ENCODE peak calls at places on chromosome X, in five cellular contexts. E, T, C, A and I are unnamed samples.

GRCh38 chrX:39759526-39760224 is 338.1 kb downstream of the BCOR start:
- DNase-seq in E (peak; percentile 43), T (peak; percentile 43), A (peak; percentile 84), C (no peak), I (peak; percentile 67)

GRCh38 chrX:107710617-107711391 is 64.8 kb downstream of the TSC22D3 start:
- DNase-seq in C (peak; percentile 13), T (peak; percentile 90), A (peak; percentile 85), E (no peak), I (peak; percentile 97)

GRCh38 chrX:10356979-10357378 is 200.2 kb downstream of the CLCN4 start:
- DNase-seq in C (no peak), E (no peak), A (no peak), T (no peak), I (no peak)

GRCh38 chrX:105553118-105553517 is 269.2 kb upstream of the NRK start:
- DNase-seq in A (no peak), E (no peak), T (no peak), C (no peak), I (no peak)

GRCh38 chrX:153463031-153463430 is 7.3 kb downstream of the HAUS7 start:
- DNase-seq in A (no peak), T (no peak), E (no peak), C (no peak), I (no peak)

GRCh38 chrX:117851025-117851424 is 265.6 kb downstream of the KLHL13 start:
- DNase-seq in A (no peak), T (no peak), E (no peak), C (no peak), I (no peak)

GRCh38 chrX:40544343-40545250 is 36.2 kb upstream of the ATP6AP2 start:
- DNase-seq in C (no peak), E (no peak), A (no peak), T (peak; percentile 11), I (peak; percentile 8)

GRCh38 chrX:29690061-29690460 is 525.3 kb upstream of the MAGEB2 start:
- DNase-seq in E (no peak), A (no peak), T (no peak), C (no peak), I (peak; percentile 72)

GRCh38 chrX:136694491-136695087 is 46.6 kb downstream of the CD40LG start:
- DNase-seq in A (no peak), T (peak; percentile 20), E (peak; percentile 55), C (no peak), I (peak; percentile 80)

GRCh38 chrX:34654939-34655338 is 2.1 kb downstream of the TMEM47 start:
- DNase-seq in A (no peak), C (no peak), T (no peak), E (peak; percentile 5), I (peak; percentile 4)

GRCh38 chrX:148135738-148136137 is 154.6 kb downstream of the FMR1NB start:
- DNase-seq in E (no peak), A (no peak), T (peak; percentile 64), C (no peak), I (peak; percentile 29)

GRCh38 chrX:39174761-39175417 is 373.6 kb downstream of the MID1IP1 start:
- DNase-seq in E (no peak), A (no peak), T (no peak), C (no peak), I (no peak)

GRCh38 chrX:155880586-155881157 is 473 bp upstream of the VAMP7 start:
- DNase-seq in A (no peak), T (no peak), E (peak; percentile 1), C (no peak), I (no peak)

GRCh38 chrX:18026171-18026570 is 165.1 kb upstream of the RAI2 start:
- DNase-seq in A (no peak), E (peak; percentile 22), T (no peak), C (no peak), I (no peak)

GRCh38 chrX:119784747-119785446 is 6.5 kb downstream of the RPL39 start:
- DNase-seq in E (no peak), A (no peak), T (no peak), C (no peak), I (peak; percentile 44)

GRCh38 chrX:7941390-7942042 is 14.3 kb upstream of the PNPLA4 start:
- DNase-seq in C (no peak), A (no peak), E (peak; percentile 44), T (no peak), I (peak; percentile 6)

GRCh38 chrX:153477039-153477438 is 6.7 kb upstream of the HAUS7 start:
- DNase-seq in A (no peak), C (no peak), T (no peak), E (no peak), I (peak; percentile 59)

GRCh38 chrX:133250184-133251080 is 32.3 kb upstream of the TFDP3 start:
- DNase-seq in T (no peak), A (no peak), C (no peak), E (peak; percentile 16), I (no peak)

GRCh38 chrX:63561425-63561824 is 210.3 kb upstream of the SPIN4 start:
- DNase-seq in E (peak; percentile 7), C (no peak), T (no peak), A (no peak), I (no peak)

GRCh38 chrX:12304261-12304660 is 166.0 kb downstream of the FRMPD4 start:
- DNase-seq in E (no peak), C (no peak), A (no peak), T (peak; percentile 73), I (peak; percentile 68)

GRCh38 chrX:12297353-12297752 is 159.1 kb downstream of the FRMPD4 start:
- DNase-seq in A (no peak), E (no peak), C (no peak), T (no peak), I (no peak)

DNA sequence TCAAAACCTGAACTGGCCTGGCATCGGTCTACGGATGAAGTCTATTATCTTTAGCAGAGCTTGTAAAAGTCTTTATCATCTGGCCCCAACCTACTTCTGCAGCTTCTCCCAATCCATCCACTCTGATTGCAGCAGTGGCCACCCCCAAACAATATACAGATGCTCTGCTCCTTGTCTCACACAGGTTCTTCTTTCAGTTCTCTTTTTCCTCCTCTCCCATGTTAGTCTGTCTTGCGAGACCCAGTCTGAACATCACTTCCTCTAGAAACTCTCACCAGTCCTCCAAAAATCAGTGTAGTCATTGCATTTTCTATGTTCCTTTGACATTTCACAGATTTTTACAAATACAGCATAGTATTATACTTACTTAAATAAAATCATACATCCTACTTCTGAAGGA is 163.0 kb downstream of the FRMPD4 start:
- DNase-seq in C (no peak), E (no peak), T (no peak), A (no peak), I (no peak)
- H3K4me3 ChIP-seq in C (no peak overlapping the region), E (no peak overlapping the region), T (no peak overlapping the region), A (no peak overlapping the region), I (no peak overlapping the region)

GRCh38 chrX:135050603-135051002 is 1.3 kb downstream of the RTL8A start:
- DNase-seq in T (no peak), A (no peak), C (no peak), E (no peak), I (no peak)
- H3K4me3 ChIP-seq in T (peak overlapping the region; percentile 59), A (peak overlapping the region; percentile 78), C (peak overlapping the region; percentile 60), E (peak overlapping the region; percentile 30), I (peak overlapping the region; percentile 64)

DNA sequence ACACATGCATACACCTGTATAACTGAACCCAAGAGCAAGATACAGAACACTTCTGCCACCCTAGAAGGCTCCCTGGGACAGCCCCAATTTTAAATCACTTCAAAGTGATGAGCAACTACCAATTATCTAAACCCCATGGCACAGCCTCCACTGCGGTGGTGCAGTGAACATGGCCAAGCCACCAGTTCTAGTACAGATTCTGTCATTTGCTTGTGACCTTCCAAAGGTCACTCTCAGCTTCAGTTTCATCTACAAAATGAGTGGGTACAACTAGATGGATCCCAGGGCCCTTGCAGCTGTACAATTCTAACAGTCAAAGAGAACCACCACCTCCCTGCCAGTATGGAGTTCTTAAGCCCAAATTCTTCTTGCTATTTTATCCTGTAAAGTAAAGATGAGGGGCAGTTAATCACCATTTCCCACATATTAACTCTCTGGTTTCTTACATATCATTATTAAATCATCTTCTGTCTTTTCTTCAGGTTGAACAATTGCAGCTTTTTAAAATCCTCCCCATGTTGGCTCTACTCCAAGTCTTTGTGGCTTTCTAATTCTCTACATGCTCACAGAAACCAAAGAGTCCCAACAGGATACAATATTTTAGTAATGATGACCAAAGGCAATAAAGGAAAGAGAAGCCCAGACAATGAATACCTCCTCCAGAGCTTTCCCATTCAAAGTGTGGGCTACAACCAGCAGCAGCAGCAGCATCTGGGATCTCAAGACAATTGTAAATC is 39.0 kb upstream of the GPM6B start:
- DNase-seq in T (no peak), A (no peak), C (no peak), E (no peak), I (no peak)
- H3K4me3 ChIP-seq in T (no peak overlapping the region), A (no peak overlapping the region), C (no peak overlapping the region), E (no peak overlapping the region), I (no peak overlapping the region)

DNA sequence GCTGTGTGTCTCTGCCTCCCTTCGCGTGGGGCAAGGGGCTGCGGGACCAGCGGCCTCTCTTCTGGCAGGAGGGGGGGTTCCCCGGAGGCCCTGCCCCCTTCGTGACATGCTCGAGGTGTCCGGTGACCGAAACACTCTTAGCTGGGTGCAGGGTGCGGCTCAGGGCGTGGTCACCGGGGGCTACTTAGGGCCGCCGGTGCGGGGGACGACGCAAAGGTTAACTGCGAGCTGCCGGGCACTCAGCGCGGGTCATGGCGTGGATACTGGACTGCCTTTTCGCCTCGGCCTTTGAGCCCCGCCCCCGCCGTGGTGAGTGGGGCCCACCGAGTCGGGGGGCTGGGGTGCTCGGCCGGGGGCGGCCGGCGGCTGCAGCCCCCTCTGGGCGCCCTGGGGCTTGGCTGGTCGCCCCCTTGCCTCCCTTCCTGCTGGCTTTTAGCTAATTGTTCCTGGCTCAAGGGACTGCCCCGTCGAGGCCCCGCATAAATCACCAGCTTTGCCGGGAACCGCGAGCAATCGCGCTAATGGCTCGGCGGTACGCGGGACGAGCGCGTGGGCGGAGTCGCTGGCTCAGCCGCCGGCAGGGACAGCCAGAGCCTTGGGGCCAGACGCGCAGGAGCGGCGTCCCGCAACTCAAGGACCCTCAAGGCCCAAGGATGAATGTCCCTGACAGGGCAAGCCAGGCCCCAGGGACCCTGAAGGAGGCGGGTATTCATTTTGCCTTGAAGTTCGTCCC is at the start of gene ARHGAP36:
- DNase-seq in C (no peak), T (no peak), A (no peak), E (peak; percentile 47), I (no peak)
- H3K4me3 ChIP-seq in C (peak within 1 kb of the TSS; percentile 16), T (no peak within 1 kb of the TSS), A (peak within 1 kb of the TSS; percentile 47), E (peak within 1 kb of the TSS; percentile 20), I (no peak within 1 kb of the TSS)

GRCh38 chrX:19991350-19991718 is 473 bp upstream of the BCLAF3 start:
- DNase-seq in A (no peak), C (no peak), T (no peak), E (no peak), I (no peak)
- H3K4me3 ChIP-seq in A (peak overlapping the region; percentile 84), C (peak overlapping the region; percentile 74), T (peak overlapping the region; percentile 30), E (no peak overlapping the region), I (peak overlapping the region; percentile 43)

GRCh38 chrX:47361538-47362511 is 8.6 kb upstream of the ZNF157 start:
- DNase-seq in A (peak; percentile 87), E (peak; percentile 92), T (peak; percentile 90), C (no peak), I (peak; percentile 96)

GRCh38 chrX:47360423-47361179 is 9.8 kb upstream of the ZNF157 start:
- DNase-seq in E (no peak), T (no peak), A (no peak), C (no peak), I (no peak)

GRCh38 chrX:47358387-47359065 is 11.9 kb upstream of the ZNF157 start:
- DNase-seq in T (no peak), C (no peak), A (no peak), E (no peak), I (peak; percentile 6)
- H3K4me3 ChIP-seq in T (no peak overlapping the region), C (no peak overlapping the region), A (no peak overlapping the region), E (no peak overlapping the region), I (no peak overlapping the region)

GRCh38 chrX:25002658-25003015 is 13.1 kb downstream of the ARX start:
- DNase-seq in C (no peak), E (no peak), T (no peak), A (no peak), I (no peak)
- H3K4me3 ChIP-seq in C (peak overlapping the region; percentile 27), E (peak overlapping the region; percentile 12), T (peak overlapping the region; percentile 13), A (peak overlapping the region; percentile 38), I (peak overlapping the region; percentile 17)